ENCODE peak calls at places on chromosome 18, in five cellular contexts. F, X, E, Y and G are unnamed samples. For H3K4me1, the result is how much of the 10 kb centered on the place peaks cover.

GRCh38 chr18:10727477-10727876 is 201.7 kb downstream of the NAPG start:
- DNase-seq in F (no peak), X (no peak), E (peak), Y (no peak), G (no peak)

GRCh38 chr18:2853926-2854664 is 7.3 kb downstream of the EMILIN2 start:
- DNase-seq in F (no peak), X (no peak), E (no peak), Y (no peak), G (peak)

GRCh38 chr18:35707674-35708073 is 126.1 kb downstream of the GALNT1 start:
- DNase-seq in F (no peak), X (no peak), E (no peak), Y (no peak), G (no peak)

GRCh38 chr18:78303519-78303918 is 676.1 kb upstream of the SALL3 start:
- DNase-seq in F (no peak), X (no peak), E (no peak), Y (no peak), G (no peak)

GRCh38 chr18:3256693-3257626 is 5.0 kb upstream of the MYL12B start:
- DNase-seq in F (no peak), X (no peak), E (no peak), Y (peak), G (no peak)

GRCh38 chr18:57833441-57834101 is 30.5 kb upstream of the ATP8B1 start:
- DNase-seq in F (no peak), X (no peak), E (peak), Y (peak), G (no peak)

GRCh38 chr18:59047321-59047991 is 92.2 kb upstream of the SEC11C start:
- DNase-seq in F (no peak), X (no peak), E (no peak), Y (no peak), G (no peak)

GRCh38 chr18:7084080-7084765 is 33.4 kb downstream of the LAMA1 start:
- DNase-seq in F (no peak), X (no peak), E (peak), Y (no peak), G (no peak)

GRCh38 chr18:27709344-27709743 is 467.6 kb downstream of the CDH2 start:
- DNase-seq in F (no peak), X (no peak), E (no peak), Y (no peak), G (no peak)

GRCh38 chr18:78021196-78021595 is 771.5 kb downstream of the GALR1 start:
- DNase-seq in F (no peak), X (no peak), E (no peak), Y (no peak), G (peak)

GRCh38 chr18:9996104-9996503 is 82.3 kb downstream of the VAPA start:
- DNase-seq in F (no peak), X (no peak), E (no peak), Y (no peak), G (no peak)

GRCh38 chr18:79576686-79577351 is 102.8 kb upstream of the CTDP1 start:
- DNase-seq in F (no peak), X (no peak), E (peak), Y (no peak), G (peak)

GRCh38 chr18:74496508-74497307 is 545 bp downstream of the CNDP2 start:
- DNase-seq in F (peak), X (peak), E (peak), Y (peak), G (peak)

GRCh38 chr18:63257453-63257852 is 62.1 kb downstream of the BCL2 start:
- DNase-seq in F (no peak), X (no peak), E (no peak), Y (no peak), G (no peak)
- H3K4me1 ChIP-seq in F (under half), X (under half), E (under half), Y (under half), G (under half)

DNA sequence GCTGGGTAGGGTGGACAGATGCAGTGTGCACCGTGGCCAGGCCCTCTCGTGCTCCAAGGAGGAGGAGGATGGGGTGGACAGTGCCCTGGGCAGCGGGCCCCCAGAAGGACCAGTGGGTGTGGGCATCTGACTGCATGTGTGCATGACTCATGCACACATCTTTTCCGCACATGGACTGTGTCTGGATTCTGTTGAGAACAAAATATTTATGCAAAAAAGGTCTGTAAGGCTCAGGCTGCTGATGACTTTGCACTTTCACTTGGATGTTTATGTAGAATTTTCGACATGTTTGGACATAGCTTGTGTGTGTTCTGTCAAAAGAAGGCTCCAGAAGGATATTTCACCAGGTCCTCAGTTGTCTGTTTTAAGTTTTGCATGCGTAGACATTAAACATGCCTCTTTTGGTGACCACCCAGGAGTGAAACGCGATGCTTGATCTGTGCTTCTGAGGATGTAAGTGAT is 45.6 kb downstream of the MTCL1 start:
- DNase-seq in F (peak), X (no peak), E (peak), Y (no peak), G (no peak)
- H3K9ac ChIP-seq in F (peak), X (no peak), E (no peak), Y (no peak), G (no peak)

DNA sequence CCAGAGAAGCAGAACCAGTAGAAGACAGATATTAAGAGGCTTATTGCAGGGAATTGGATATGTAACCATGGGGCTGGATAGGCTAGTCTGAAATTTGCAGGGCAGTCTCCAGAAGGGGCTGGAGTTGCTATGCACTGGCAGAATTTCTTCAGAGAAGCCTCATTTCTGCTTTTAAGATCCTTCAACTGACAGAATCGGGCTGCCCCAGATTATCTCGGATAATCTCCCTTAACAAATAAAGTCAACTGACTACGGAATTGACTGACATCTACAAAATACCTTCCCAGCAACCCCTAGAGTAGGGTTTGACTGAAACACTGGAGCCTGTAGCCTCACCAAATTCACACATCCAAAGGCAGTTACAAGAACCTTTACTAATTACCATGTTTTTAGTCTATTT is 136.4 kb downstream of the SOCS6 start:
- DNase-seq in F (no peak), X (no peak), E (no peak), Y (no peak), G (no peak)
- TF ChIP-seq CTCF in F (no peak), X (no peak), E (no peak), Y (no peak), G (no peak)

DNA sequence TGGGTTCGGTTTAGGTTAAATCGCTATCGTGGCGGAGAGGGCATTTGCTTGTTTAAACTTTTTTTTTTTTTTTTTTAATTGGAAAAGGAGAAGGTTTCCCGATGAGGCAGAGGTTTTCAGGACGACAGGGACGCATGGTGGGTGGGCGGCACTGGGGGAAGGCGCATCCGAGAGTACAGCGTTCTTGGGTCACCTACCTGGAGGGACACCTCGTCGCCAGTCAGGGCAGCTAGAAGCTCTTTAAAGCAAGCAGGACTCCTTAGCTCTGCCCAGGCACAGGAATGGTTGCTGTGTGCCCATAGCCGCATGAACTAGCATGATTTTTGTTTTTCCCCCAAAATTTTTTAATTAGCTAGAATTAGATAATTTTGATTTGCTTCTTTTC is 444 bp downstream of the LDLRAD4 start:
- DNase-seq in F (no peak), X (no peak), E (no peak), Y (no peak), G (no peak)
- H3K4me1 ChIP-seq in F (under half), X (under half), E (under half), Y (under half), G (under half)

GRCh38 chr18:22169889-22170420 is 566 bp downstream of the GATA6 start:
- DNase-seq in F (peak), X (no peak), E (peak), Y (no peak), G (peak)

GRCh38 chr18:22167471-22168151 is 1.8 kb upstream of the GATA6 start:
- DNase-seq in F (peak), X (no peak), E (peak), Y (no peak), G (peak)

GRCh38 chr18:22170421-22171262 is 1.3 kb downstream of the GATA6 start:
- DNase-seq in F (peak), X (no peak), E (peak), Y (no peak), G (peak)

GRCh38 chr18:22168360-22168921 is 948 bp upstream of the GATA6 start:
- DNase-seq in F (peak), X (no peak), E (peak), Y (no peak), G (peak)

DNA sequence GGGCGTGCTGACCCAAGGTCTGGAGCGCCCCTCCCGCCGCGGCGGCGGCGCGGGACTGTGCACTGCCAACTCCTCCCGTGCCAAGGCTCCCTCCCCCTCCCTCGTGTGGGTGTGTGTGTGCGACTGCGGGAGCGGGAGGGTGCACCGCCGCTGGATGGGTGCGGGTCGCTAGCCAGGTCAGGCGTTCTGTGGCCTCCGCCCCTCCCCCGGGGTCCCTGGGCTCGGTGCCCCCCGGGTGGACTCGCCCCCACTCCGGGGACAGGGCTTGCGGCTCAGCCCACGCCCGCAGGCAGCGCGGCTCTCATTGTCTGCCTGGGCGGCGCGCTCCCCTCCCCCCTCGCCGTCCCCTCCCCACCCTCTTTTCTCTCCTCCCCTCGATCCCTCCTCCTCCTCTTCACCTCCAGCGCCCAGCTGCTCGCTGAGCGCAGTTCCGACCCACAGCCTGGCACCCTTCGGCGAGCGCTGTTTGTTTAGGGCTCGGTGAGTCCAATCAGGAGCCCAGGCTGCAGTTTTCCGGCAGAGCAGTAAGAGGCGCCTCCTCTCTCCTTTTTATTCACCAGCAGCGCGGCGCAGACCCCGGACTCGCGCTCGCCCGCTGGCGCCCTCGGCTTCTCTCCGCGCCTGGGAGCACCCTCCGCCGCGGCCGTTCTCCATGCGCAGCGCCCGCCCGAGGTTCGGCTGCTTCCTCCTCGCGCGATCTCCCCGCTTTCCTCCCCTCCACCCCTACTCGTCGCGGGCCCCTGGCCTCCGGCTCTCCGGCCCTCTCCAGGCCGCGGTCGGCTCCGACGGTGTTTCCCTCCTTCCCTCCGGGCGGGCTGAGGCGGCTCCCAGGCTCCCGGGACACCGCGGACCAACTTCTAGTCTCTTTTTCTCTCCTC is at the start of gene GATA6:
- DNase-seq in F (peak), X (peak), E (peak), Y (no peak), G (peak)
- H3K9ac ChIP-seq in F (no peak), X (peak), E (peak), Y (no peak), G (peak)

GRCh38 chr18:37284260-37284659 is 281.3 kb downstream of the CELF4 start:
- DNase-seq in F (no peak), X (no peak), E (no peak), Y (no peak), G (no peak)

GRCh38 chr18:37280701-37281100 is 284.9 kb downstream of the CELF4 start:
- DNase-seq in F (no peak), X (no peak), E (no peak), Y (no peak), G (no peak)

GRCh38 chr18:37277753-37278152 is 287.8 kb downstream of the CELF4 start:
- DNase-seq in F (no peak), X (no peak), E (no peak), Y (no peak), G (no peak)

GRCh38 chr18:37286801-37287200 is 278.8 kb downstream of the CELF4 start:
- DNase-seq in F (no peak), X (no peak), E (no peak), Y (no peak), G (no peak)

GRCh38 chr18:37282386-37283037 is 283.1 kb downstream of the CELF4 start:
- DNase-seq in F (peak), X (no peak), E (no peak), Y (no peak), G (peak)
- TF ChIP-seq CTCF in F (peak), X (peak), E (peak), Y (peak), G (peak)

DNA sequence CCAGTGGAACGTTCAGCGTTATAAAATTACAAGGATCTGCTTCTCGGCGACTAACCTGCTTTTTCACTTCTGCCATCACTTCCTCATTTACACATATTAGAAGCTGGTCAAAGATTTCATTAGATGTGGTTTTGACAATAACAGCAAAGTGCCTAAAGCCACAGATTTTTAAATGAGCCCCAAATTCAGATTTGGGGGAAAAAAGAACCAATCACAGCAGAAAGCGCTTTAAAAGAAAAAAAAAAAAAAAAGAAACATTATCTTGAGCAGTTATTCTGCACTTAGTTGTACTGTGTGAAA is 167.4 kb downstream of the TCF4 start:
- DNase-seq in F (no peak), X (no peak), E (no peak), Y (no peak), G (no peak)
- H3K4me1 ChIP-seq in F (half or more), X (under half), E (under half), Y (under half), G (under half)

GRCh38 chr18:76328145-76328544 is 166.9 kb downstream of the ZNF516 start:
- DNase-seq in F (no peak), X (no peak), E (no peak), Y (no peak), G (no peak)

GRCh38 chr18:76323891-76324290 is 171.2 kb downstream of the ZNF516 start:
- DNase-seq in F (no peak), X (no peak), E (no peak), Y (no peak), G (no peak)
- H3K9ac ChIP-seq in F (no peak), X (no peak), E (no peak), Y (no peak), G (no peak)

GRCh38 chr18:43279015-43279758 is 1.9 kb upstream of the SYT4 start:
- DNase-seq in F (peak), X (no peak), E (peak), Y (no peak), G (peak)

GRCh38 chr18:43274526-43274925 is 2.8 kb downstream of the SYT4 start:
- DNase-seq in F (no peak), X (no peak), E (no peak), Y (no peak), G (no peak)

GRCh38 chr18:43278401-43278800 is 1.1 kb upstream of the SYT4 start:
- DNase-seq in F (peak), X (no peak), E (no peak), Y (no peak), G (no peak)

GRCh38 chr18:43276471-43276870 is 819 bp downstream of the SYT4 start:
- DNase-seq in F (no peak), X (no peak), E (no peak), Y (no peak), G (no peak)

DNA sequence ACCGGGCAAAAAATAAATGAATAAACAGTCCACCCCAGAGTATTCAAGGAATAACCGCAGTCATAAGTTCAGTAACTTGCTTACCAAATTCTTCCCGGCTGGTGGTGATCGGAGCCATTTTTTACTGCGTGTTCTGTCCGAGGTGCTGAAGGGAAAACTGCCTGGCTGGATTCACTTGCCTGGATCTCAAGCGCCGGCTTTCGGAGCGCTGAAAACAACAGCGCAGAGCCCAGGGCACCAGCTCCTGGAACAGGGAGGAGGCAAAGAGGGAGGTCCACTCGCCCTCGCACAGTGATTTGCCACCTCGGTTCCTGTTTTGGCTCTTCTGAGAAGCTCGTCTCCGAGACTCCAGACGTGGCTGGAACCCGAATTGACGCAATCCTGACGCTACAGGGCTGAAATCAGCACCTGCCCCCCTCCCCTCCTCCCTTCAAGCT is at the start of gene SYT4:
- DNase-seq in F (peak), X (no peak), E (peak), Y (no peak), G (peak)
- TF ChIP-seq CTCF in F (no peak), X (no peak), E (peak), Y (no peak), G (no peak)